ENCODE peak calls at places on chromosomes 2 and 18, in eight cellular contexts. X, T, D, N, R, Y, I and A are unnamed samples. For H3K9me3, the result is how much of the 10 kb centered on the place peaks cover.

GRCh38 chr2:88857951-88858406 is 166.5 kb downstream of the RPIA start:
- DNase-seq in X (peak), T (peak), D (peak), N (no peak), R (peak), Y (no peak), I (peak), A (no peak)

GRCh38 chr2:197073701-197074433 is 147.4 kb upstream of the PGAP1 start:
- DNase-seq in X (no peak), T (no peak), D (no peak), N (peak), R (peak), Y (no peak), I (peak), A (no peak)

GRCh38 chr2:25035537-25036220 is 6.2 kb upstream of the EFR3B start:
- DNase-seq in X (no peak), T (no peak), D (peak), N (no peak), R (no peak), Y (no peak), I (no peak), A (no peak)

GRCh38 chr2:98702127-98702802 is 28.7 kb downstream of the MGAT4A start:
- DNase-seq in X (no peak), T (no peak), D (no peak), N (no peak), R (no peak), Y (no peak), I (no peak), A (no peak)

GRCh38 chr2:227447606-227448005 is 24.4 kb upstream of the AGFG1 start:
- DNase-seq in X (peak), T (peak), D (no peak), N (no peak), R (peak), Y (no peak), I (no peak), A (no peak)

GRCh38 chr2:227774011-227774624 is 28.4 kb downstream of the SCYGR8 start:
- DNase-seq in X (no peak), T (peak), D (peak), N (no peak), R (no peak), Y (no peak), I (no peak), A (peak)

GRCh38 chr2:232113821-232114220 is 152.3 kb downstream of the DIS3L2 start:
- DNase-seq in X (peak), T (no peak), D (no peak), N (no peak), R (peak), Y (no peak), I (peak), A (no peak)

GRCh38 chr2:234951386-234952269 is at the start of gene SH3BP4:
- DNase-seq in X (peak), T (peak), D (peak), N (no peak), R (peak), Y (peak), I (peak), A (no peak)

GRCh38 chr2:30346475-30347169 is 100.4 kb upstream of the LCLAT1 start:
- DNase-seq in X (no peak), T (no peak), D (no peak), N (no peak), R (peak), Y (no peak), I (peak), A (no peak)

DNA sequence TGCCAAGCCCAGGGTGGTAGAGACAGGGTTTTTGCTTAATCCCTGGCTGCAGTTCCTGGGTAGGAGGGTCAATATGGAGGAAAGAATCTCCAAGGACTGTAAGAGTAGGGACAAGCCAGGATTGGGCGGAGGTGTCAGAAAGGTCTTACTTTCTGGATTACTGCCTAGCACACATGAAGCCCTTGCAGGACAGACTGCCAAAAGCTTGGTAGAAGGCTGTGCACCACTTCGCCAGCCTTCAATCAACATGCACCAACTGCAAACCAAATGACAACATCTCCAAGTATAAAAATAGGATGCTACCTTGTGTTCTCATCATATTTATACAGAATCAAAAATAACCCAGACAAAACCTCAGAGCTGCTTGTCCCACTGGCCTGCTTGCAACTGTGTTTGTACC is 3.7 kb downstream of the ZNF142 start:
- DNase-seq in X (no peak), T (no peak), D (no peak), N (no peak), R (no peak), Y (no peak), I (no peak), A (no peak)
- H3K9me3 ChIP-seq in X (under half), T (under half), D (under half), N (under half), R (under half), Y (under half), I (under half), A (under half)

DNA sequence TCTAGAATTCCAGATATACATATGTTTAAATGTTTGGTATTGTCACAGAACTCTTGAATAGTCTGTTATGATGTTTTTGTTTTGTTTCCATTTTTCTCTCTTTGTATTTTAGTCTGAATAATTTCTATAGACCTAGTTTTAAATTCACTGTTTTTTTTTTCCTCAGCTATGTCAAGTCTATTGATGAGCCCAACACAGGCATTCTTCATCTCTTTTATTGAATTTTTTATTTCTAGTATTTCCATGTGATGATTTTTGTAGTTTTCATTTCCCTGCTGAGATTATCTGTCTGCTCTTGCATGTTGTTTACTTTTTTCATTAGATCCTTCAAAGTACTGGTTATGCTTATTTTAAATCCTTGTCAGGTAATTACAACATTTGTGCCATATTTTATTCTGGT is 254.7 kb downstream of the C1D start:
- DNase-seq in X (no peak), T (no peak), D (no peak), N (no peak), R (no peak), Y (no peak), I (no peak), A (no peak)
- H3K9me3 ChIP-seq in X (under half), T (under half), D (under half), N (under half), R (under half), Y (under half), I (under half), A (under half)

GRCh38 chr18:78679861-78680260 is 299.8 kb upstream of the SALL3 start:
- DNase-seq in X (no peak), T (no peak), D (no peak), N (no peak), R (no peak), Y (no peak), I (no peak), A (no peak)

GRCh38 chr18:78679061-78679460 is 300.6 kb upstream of the SALL3 start:
- DNase-seq in X (no peak), T (no peak), D (no peak), N (no peak), R (no peak), Y (no peak), I (no peak), A (no peak)

GRCh38 chr18:78676622-78677482 is 302.8 kb upstream of the SALL3 start:
- DNase-seq in X (no peak), T (no peak), D (no peak), N (no peak), R (no peak), Y (no peak), I (no peak), A (no peak)

GRCh38 chr18:78678318-78678695 is 301.3 kb upstream of the SALL3 start:
- DNase-seq in X (no peak), T (no peak), D (no peak), N (no peak), R (no peak), Y (no peak), I (no peak), A (no peak)

DNA sequence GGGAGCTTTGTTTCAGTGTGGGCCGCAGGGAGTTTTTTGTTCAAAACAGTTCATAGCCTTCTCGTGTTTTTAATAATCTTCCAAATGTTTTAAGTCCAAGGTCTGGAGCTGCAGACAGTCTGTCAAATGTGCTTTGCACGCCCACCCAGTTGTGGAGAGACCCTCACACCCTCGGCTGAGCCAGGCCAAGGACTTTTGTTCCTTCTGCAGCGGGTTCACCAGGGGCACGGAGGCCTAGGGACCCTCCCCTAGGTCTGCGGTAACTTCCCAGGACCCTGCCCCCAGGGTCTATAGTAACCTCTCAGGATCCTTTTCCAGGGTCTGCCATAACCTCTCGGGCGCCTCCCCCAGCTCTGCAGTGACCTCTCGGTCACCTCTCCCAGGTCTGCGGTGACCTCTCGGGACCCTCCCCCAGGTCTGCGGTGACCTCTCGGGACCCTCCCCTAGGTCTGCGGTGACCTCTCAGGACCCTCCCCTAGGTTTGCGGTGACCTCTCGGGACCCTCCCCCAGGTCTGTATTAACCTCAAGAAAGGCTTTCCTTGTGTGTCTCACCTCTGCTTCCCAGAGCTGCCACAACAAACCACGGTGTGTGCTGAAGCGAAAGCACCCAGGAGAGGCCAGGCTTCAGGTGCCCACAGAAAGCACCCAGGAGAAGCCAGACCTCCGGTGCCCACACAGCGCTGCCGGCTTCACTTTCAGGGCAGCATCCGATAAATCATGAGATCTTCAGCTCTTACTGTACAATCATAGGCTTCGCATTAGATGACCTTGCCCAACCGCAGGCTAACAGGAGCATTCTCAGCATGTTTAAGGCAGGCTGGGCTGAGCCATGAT is 301.9 kb upstream of the SALL3 start:
- DNase-seq in X (no peak), T (no peak), D (no peak), N (no peak), R (no peak), Y (no peak), I (no peak), A (no peak)
- H3K9me3 ChIP-seq in X (half or more), T (under half), D (under half), N (under half), R (under half), Y (under half), I (under half), A (under half)

GRCh38 chr2:135931776-135932438 is 53.5 kb downstream of the DARS1 start:
- DNase-seq in X (no peak), T (no peak), D (no peak), N (no peak), R (no peak), Y (no peak), I (no peak), A (no peak)

GRCh38 chr2:135936524-135936923 is 48.9 kb downstream of the DARS1 start:
- DNase-seq in X (no peak), T (no peak), D (no peak), N (no peak), R (no peak), Y (no peak), I (no peak), A (peak)

GRCh38 chr2:135935914-135936313 is 49.5 kb downstream of the DARS1 start:
- DNase-seq in X (no peak), T (no peak), D (no peak), N (no peak), R (no peak), Y (no peak), I (no peak), A (no peak)
- H3K9me3 ChIP-seq in X (under half), T (under half), D (under half), N (under half), R (under half), Y (under half), I (under half), A (under half)

GRCh38 chr18:80050797-80051196 is 16.6 kb downstream of the RBFA start:
- DNase-seq in X (no peak), T (no peak), D (no peak), N (no peak), R (no peak), Y (no peak), I (no peak), A (no peak)
- H3K9me3 ChIP-seq in X (under half), T (under half), D (under half), N (under half), R (under half), Y (under half), I (under half), A (under half)

GRCh38 chr2:27588308-27588707 is 5.5 kb downstream of the ZNF512 start:
- DNase-seq in X (no peak), T (no peak), D (no peak), N (no peak), R (peak), Y (no peak), I (no peak), A (no peak)
- H3K9me3 ChIP-seq in X (under half), T (under half), D (under half), N (under half), R (under half), Y (under half), I (under half), A (under half)

GRCh38 chr2:149716687-149717086 is 129.1 kb upstream of the MMADHC start:
- DNase-seq in X (no peak), T (no peak), D (peak), N (no peak), R (peak), Y (no peak), I (no peak), A (no peak)
- H3K9me3 ChIP-seq in X (under half), T (under half), D (under half), N (under half), R (under half), Y (under half), I (under half), A (under half)

GRCh38 chr2:173327421-173327820 is 27.3 kb upstream of the CDCA7 start:
- DNase-seq in X (no peak), T (no peak), D (peak), N (no peak), R (no peak), Y (no peak), I (no peak), A (no peak)

GRCh38 chr2:173326806-173327205 is 27.9 kb upstream of the CDCA7 start:
- DNase-seq in X (peak), T (no peak), D (peak), N (no peak), R (peak), Y (no peak), I (no peak), A (no peak)

GRCh38 chr2:173323371-173323770 is 31.3 kb upstream of the CDCA7 start:
- DNase-seq in X (no peak), T (no peak), D (no peak), N (no peak), R (no peak), Y (no peak), I (no peak), A (no peak)
- H3K9me3 ChIP-seq in X (under half), T (under half), D (under half), N (under half), R (under half), Y (under half), I (under half), A (under half)

DNA sequence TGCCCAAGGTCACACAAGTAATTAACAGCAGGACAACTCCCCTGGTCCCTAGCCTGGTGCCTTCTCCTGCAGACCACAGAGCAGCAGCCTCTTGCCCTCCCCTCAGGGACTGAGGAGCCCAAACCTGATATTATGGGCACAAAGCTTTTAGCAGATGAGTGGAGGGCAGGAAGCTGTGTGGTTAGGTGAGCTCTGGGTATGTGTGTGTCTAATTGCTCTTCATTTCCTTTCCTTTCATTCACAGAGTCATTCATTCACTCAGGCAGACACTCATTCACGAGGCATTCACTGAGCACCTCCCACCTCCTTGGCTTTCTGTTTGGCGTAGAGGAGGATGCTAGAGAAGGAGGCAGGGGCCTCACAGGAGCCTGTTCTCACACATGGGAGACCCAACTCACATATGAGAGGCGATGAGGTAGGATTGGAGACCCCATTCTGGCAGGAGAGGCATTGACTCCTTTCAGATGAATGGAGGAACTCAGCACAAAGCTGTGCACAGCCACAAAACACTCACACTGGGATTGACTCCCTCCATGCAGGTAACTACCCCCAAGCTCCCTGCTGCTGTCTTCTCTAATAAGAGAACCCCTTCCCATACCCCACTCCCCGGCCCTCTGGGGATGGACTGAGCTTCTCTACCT is 306.8 kb upstream of the SKOR2 start:
- DNase-seq in X (no peak), T (no peak), D (no peak), N (no peak), R (no peak), Y (no peak), I (no peak), A (peak)
- H3K9me3 ChIP-seq in X (under half), T (under half), D (under half), N (under half), R (under half), Y (under half), I (under half), A (under half)

GRCh38 chr2:116809074-116809473 is 1005.4 kb upstream of the DDX18 start:
- DNase-seq in X (no peak), T (no peak), D (no peak), N (no peak), R (no peak), Y (no peak), I (no peak), A (no peak)
- H3K9me3 ChIP-seq in X (under half), T (under half), D (under half), N (under half), R (under half), Y (under half), I (under half), A (under half)